ENCODE peak calls at places on chromosomes 13 and 19, in four cellular contexts. Z is cerebellum; J is activated naive CD4-positive, alpha-beta T cell; X is EH. G is an unnamed sample.

GRCh38 chr13:113048766-113049165 is 56.8 kb upstream of the F7 start:
- DNase-seq in Z (no peak), J (no peak), X (no peak), G (no peak)

GRCh38 chr13:25132021-25132420 is 36.1 kb downstream of the PABPC3 start:
- DNase-seq in Z (no peak), J (no peak), X (no peak), G (no peak)

GRCh38 chr13:111005808-111006494 is 91.1 kb upstream of the ANKRD10 start:
- DNase-seq in Z (no peak), J (no peak), X (peak), G (peak)

GRCh38 chr13:90362718-90363117 is 984.8 kb upstream of the MIR17HG start:
- DNase-seq in Z (no peak), J (no peak), X (peak), G (no peak)

GRCh38 chr13:109868583-109869311 is 82.4 kb upstream of the IRS2 start:
- DNase-seq in Z (no peak), J (no peak), X (peak), G (no peak)

GRCh38 chr13:103539265-103539664 is 473.0 kb upstream of the SLC10A2 start:
- DNase-seq in Z (peak), J (no peak), X (no peak), G (no peak)

GRCh38 chr19:5048727-5049553 is 80.0 kb downstream of the KDM4B start:
- DNase-seq in Z (no peak), J (no peak), X (peak), G (peak)

GRCh38 chr13:40181203-40181845 is 485.1 kb downstream of the FOXO1 start:
- DNase-seq in Z (no peak), J (no peak), X (peak), G (no peak)

GRCh38 chr13:40375522-40376171 is 290.8 kb downstream of the FOXO1 start:
- DNase-seq in Z (no peak), J (no peak), X (no peak), G (no peak)

GRCh38 chr13:26941345-26942174 is 181.0 kb upstream of the GPR12 start:
- DNase-seq in Z (no peak), J (no peak), X (peak), G (no peak)

GRCh38 chr13:83667606-83668005 is 214.7 kb downstream of the SLITRK1 start:
- DNase-seq in Z (no peak), J (no peak), X (no peak), G (no peak)

GRCh38 chr13:73293902-73294523 is 235.2 kb downstream of the KLF5 start:
- DNase-seq in Z (no peak), J (no peak), X (no peak), G (no peak)

GRCh38 chr19:45161715-45162463 is 1.1 kb upstream of the NKPD1 start:
- DNase-seq in Z (no peak), J (no peak), X (peak), G (peak)

GRCh38 chr19:6042776-6043726 is 65.1 kb upstream of the RANBP3 start:
- DNase-seq in Z (no peak), J (no peak), X (no peak), G (no peak)

GRCh38 chr13:32265726-32266125 is 49.4 kb downstream of the ZAR1L start:
- DNase-seq in Z (no peak), J (no peak), X (no peak), G (no peak)

GRCh38 chr13:91576590-91576989 is 178.2 kb downstream of the GPC5 start:
- DNase-seq in Z (no peak), J (no peak), X (no peak), G (no peak)

GRCh38 chr19:35868172-35868822 is at the start of gene APLP1:
- DNase-seq in Z (peak), J (peak), X (peak), G (peak)